ENCODE peak calls at places on chromosomes 5 and 9, in five cellular contexts. One of them, this sample, is unnamed.

GRCh38 chr5:122310886-122311285 is 1.2 kb upstream of the SNCAIP start:
- DNase-seq in A549: no peak
- DNase-seq in K562: no peak
- DNase-seq in HepG2: no peak
- DNase-seq in H1: no peak
- DNase-seq in this sample: peak

GRCh38 chr9:121876658-121877271 is 216.3 kb downstream of the TTLL11 start:
- DNase-seq in A549: no peak
- DNase-seq in K562: no peak
- DNase-seq in HepG2: no peak
- DNase-seq in H1: no peak
- DNase-seq in this sample: no peak

GRCh38 chr5:146400206-146400605 is 46.9 kb upstream of the TCERG1 start:
- DNase-seq in A549: no peak
- DNase-seq in K562: no peak
- DNase-seq in HepG2: no peak
- DNase-seq in H1: no peak
- DNase-seq in this sample: no peak

GRCh38 chr9:100437860-100438805 is 11.2 kb downstream of the MSANTD3 start:
- DNase-seq in A549: peak
- DNase-seq in K562: peak
- DNase-seq in HepG2: peak
- DNase-seq in H1: peak
- DNase-seq in this sample: peak

GRCh38 chr5:142640316-142641005 is 45.4 kb downstream of the FGF1 start:
- DNase-seq in A549: no peak
- DNase-seq in K562: no peak
- DNase-seq in HepG2: no peak
- DNase-seq in H1: no peak
- DNase-seq in this sample: no peak

GRCh38 chr9:75432386-75432785 is 344.1 kb downstream of the OSTF1 start:
- DNase-seq in A549: no peak
- DNase-seq in K562: no peak
- DNase-seq in HepG2: no peak
- DNase-seq in H1: no peak
- DNase-seq in this sample: no peak

GRCh38 chr5:42021923-42022322 is 96.8 kb downstream of the FBXO4 start:
- DNase-seq in A549: no peak
- DNase-seq in K562: no peak
- DNase-seq in HepG2: no peak
- DNase-seq in H1: no peak
- DNase-seq in this sample: no peak

GRCh38 chr5:43104102-43104501 is 16.6 kb upstream of the ZNF131 start:
- DNase-seq in A549: no peak
- DNase-seq in K562: no peak
- DNase-seq in HepG2: no peak
- DNase-seq in H1: no peak
- DNase-seq in this sample: no peak

GRCh38 chr9:114820776-114821501 is 15.1 kb upstream of the TNFSF15 start:
- DNase-seq in A549: no peak
- DNase-seq in K562: no peak
- DNase-seq in HepG2: no peak
- DNase-seq in H1: no peak
- DNase-seq in this sample: no peak

GRCh38 chr5:602466-603035 is 9.6 kb upstream of the CEP72 start:
- DNase-seq in A549: no peak
- DNase-seq in K562: no peak
- DNase-seq in HepG2: no peak
- DNase-seq in H1: no peak
- DNase-seq in this sample: no peak

GRCh38 chr5:177265395-177265794 is 38.1 kb downstream of the RAB24 start:
- DNase-seq in A549: no peak
- DNase-seq in K562: no peak
- DNase-seq in HepG2: no peak
- DNase-seq in H1: no peak
- DNase-seq in this sample: no peak

GRCh38 chr9:130927995-130928900 is 10.8 kb downstream of the FIBCD1 start:
- DNase-seq in A549: peak
- DNase-seq in K562: peak
- DNase-seq in HepG2: peak
- DNase-seq in H1: no peak
- DNase-seq in this sample: peak

GRCh38 chr9:90847971-90848370 is 46.4 kb downstream of the SYK start:
- DNase-seq in A549: no peak
- DNase-seq in K562: no peak
- DNase-seq in HepG2: no peak
- DNase-seq in H1: no peak
- DNase-seq in this sample: no peak

GRCh38 chr5:180806351-180807011 is 3.9 kb upstream of the MGAT1 start:
- DNase-seq in A549: no peak
- DNase-seq in K562: no peak
- DNase-seq in HepG2: no peak
- DNase-seq in H1: no peak
- DNase-seq in this sample: no peak

GRCh38 chr5:3310551-3311340 is 284.9 kb upstream of the IRX1 start:
- DNase-seq in A549: no peak
- DNase-seq in K562: no peak
- DNase-seq in HepG2: peak
- DNase-seq in H1: no peak
- DNase-seq in this sample: no peak

GRCh38 chr9:94903961-94904421 is 177.5 kb downstream of the AOPEP start:
- DNase-seq in A549: peak
- DNase-seq in K562: no peak
- DNase-seq in HepG2: no peak
- DNase-seq in H1: peak
- DNase-seq in this sample: no peak

GRCh38 chr9:21804336-21804735 is 1.9 kb downstream of the MTAP start:
- DNase-seq in A549: no peak
- DNase-seq in K562: no peak
- DNase-seq in HepG2: no peak
- DNase-seq in H1: no peak
- DNase-seq in this sample: no peak

GRCh38 chr5:172886974-172887491 is 53.0 kb downstream of the ERGIC1 start:
- DNase-seq in A549: no peak
- DNase-seq in K562: no peak
- DNase-seq in HepG2: peak
- DNase-seq in H1: no peak
- DNase-seq in this sample: peak

GRCh38 chr9:113541019-113541900 is 77.7 kb downstream of the RGS3 start:
- DNase-seq in A549: peak
- DNase-seq in K562: peak
- DNase-seq in HepG2: peak
- DNase-seq in H1: peak
- DNase-seq in this sample: peak

GRCh38 chr5:103541114-103541513 is 21.5 kb downstream of the NUDT12 start:
- DNase-seq in A549: no peak
- DNase-seq in K562: no peak
- DNase-seq in HepG2: no peak
- DNase-seq in H1: no peak
- DNase-seq in this sample: no peak

GRCh38 chr9:76419782-76420380 is 25.7 kb upstream of the RFK start:
- DNase-seq in A549: peak
- DNase-seq in K562: peak
- DNase-seq in HepG2: peak
- DNase-seq in H1: peak
- DNase-seq in this sample: peak

GRCh38 chr5:133222979-133223378 is 171.2 kb downstream of the HSPA4 start:
- DNase-seq in A549: no peak
- DNase-seq in K562: no peak
- DNase-seq in HepG2: no peak
- DNase-seq in H1: no peak
- DNase-seq in this sample: peak

GRCh38 chr5:138725885-138726457 is 27.3 kb upstream of the CTNNA1 start:
- DNase-seq in A549: no peak
- DNase-seq in K562: no peak
- DNase-seq in HepG2: peak
- DNase-seq in H1: no peak
- DNase-seq in this sample: no peak

DNA sequence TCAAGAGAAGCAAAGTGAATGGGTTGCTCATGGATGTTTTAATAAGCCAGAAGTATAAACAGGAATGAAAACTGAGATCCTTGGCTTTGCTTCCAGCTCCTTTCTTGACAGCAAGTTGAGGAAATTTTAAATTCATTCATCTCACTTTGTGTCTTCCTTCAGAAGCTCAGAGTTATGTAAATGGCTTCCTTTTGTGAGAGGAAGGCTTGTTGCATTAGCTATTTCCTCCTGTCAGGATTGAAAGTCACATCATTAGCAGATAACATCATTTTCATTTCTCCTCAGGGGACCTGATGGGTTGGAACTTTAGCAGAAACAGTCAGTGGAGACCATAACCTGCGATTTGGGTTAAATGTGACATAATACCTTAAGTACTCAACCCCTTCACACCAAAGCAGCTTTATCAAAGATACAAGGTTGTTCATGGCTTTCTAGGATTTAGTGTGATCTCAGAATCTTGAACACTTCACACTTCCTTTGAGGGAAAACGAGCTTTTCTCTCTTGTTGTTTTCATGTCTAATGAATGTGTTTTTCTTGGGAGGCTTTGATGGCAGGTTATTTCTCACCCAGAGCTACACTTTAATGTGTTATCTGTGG is 437.2 kb downstream of the TMEM232 start:
- DNase-seq in A549: no peak
- DNase-seq in K562: no peak
- DNase-seq in HepG2: no peak
- DNase-seq in H1: no peak
- DNase-seq in this sample: no peak
- TF ChIP-seq CTCF in A549: no peak
- TF ChIP-seq CTCF in K562: no peak
- TF ChIP-seq CTCF in HepG2: no peak
- TF ChIP-seq CTCF in H1: no peak
- TF ChIP-seq CTCF in this sample: no peak

DNA sequence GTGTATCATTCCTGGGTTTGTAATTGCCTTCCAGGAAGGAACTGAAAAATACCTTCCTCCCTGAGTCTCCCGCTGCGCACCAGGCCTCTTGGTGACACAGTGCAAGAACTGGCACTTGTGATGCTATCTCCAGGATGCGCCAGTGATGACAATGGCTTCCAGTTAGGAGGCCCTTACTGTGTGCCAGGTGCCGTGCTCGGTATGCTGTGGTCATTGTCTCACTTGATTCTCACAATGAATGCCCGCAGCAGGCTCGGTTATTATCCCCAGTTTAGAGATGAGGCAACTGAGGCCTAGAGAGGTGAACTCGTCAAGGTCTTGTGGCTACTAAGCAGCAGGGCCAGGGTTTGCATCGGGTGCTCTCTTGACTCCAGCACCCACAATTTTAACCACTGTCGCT is 31.5 kb upstream of the SLC2A8 start:
- DNase-seq in A549: no peak
- DNase-seq in K562: no peak
- DNase-seq in HepG2: no peak
- DNase-seq in H1: no peak
- DNase-seq in this sample: no peak
- H3K27ac ChIP-seq in A549: no peak
- H3K27ac ChIP-seq in K562: no peak
- H3K27ac ChIP-seq in HepG2: no peak
- H3K27ac ChIP-seq in H1: no peak
- H3K27ac ChIP-seq in this sample: no peak

DNA sequence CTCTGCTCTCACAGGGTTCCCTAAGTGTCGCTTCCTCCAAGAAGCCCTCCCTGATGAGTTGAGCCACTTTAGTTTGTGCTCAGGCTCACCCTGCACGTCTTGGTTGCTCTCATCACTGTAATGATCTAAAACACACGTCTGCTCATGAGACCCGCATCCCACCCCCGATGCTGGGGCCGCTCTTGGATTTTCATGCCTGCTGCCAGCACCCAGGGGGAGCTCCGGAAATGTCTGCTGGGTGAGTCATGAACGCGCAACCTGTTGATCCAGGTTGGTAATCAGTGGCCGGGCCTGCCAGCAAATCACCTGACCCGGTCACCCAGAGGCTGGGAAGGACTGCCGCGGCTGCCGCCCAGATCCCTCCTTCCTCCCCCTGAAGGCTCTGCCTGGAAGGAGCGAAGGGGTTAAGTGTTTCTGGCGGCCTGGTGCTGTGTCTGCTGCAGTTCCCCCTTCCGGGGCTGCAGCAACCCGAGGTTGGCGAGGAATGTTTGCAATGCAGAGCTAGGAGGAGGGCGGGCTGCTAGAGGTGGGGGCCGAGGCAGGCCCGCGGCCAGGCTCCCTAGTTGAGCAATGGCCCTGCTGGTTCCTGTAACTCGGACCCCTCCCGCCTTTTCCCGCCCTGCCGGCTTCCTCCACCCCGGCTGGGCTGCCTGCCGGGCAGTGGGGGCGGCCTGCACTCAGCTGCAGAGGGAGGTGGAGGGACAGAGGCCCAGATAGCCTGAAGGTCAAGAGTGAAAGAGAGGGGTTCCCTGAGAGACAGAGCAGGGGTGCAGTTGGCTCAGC is 156.1 kb upstream of the IER5L start:
- DNase-seq in A549: peak
- DNase-seq in K562: peak
- DNase-seq in HepG2: peak
- DNase-seq in H1: peak
- DNase-seq in this sample: peak
- TF ChIP-seq JUN in A549: peak
- TF ChIP-seq JUN in K562: no peak
- TF ChIP-seq JUN in HepG2: peak
- TF ChIP-seq JUN in H1: peak
- TF ChIP-seq JUN in this sample: no peak

DNA sequence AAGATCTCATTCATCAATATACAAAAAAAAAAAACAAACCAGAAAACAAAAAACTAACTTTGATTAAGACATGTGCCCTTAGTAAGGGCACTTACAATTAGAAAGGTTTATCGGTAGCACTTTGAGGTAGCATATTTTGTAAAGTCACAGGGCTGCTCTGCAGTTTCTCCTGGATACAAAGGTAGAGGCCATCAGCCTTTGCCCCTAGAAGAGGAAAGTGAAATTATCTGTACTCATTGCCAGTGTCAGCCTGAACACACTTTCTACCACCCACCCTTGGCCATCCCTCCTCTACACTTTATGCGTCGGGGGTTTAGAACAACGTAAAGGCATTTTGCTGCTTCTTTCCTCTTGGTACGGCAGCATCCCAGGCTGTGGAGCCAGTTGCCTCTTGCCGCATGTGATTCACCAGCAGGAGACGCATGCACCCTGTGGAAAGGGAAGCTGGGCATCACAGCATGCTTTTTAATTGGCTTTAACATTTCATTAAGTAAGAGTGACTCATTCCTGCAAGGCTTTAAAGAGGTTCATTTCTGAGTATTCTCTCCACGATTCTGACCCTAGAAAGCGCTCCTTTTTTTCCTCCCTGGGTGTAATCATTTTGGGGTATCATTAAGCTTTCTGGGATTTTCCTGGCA is 84.6 kb downstream of the CEMIP2 start:
- DNase-seq in A549: no peak
- DNase-seq in K562: no peak
- DNase-seq in HepG2: no peak
- DNase-seq in H1: peak
- DNase-seq in this sample: no peak
- TF ChIP-seq CTCF in A549: no peak
- TF ChIP-seq CTCF in K562: no peak
- TF ChIP-seq CTCF in HepG2: no peak
- TF ChIP-seq CTCF in H1: peak
- TF ChIP-seq CTCF in this sample: no peak

This sample was measured in endothelial cell of umbilical vein.